ENCODE peak calls at places on chromosomes 1 and 21, in eight cellular contexts. C is Panc1; T is GM20000; R is T-helper 1 cell; Q is astrocyte of the spinal cord; Z is activated CD8-positive, alpha-beta T cell treated with anti-CD3 and anti-CD28 coated beads for 36 hours; E is fibroblast of lung; A is psoas muscle. I is an unnamed sample.

GRCh38 chr21:43188712-43189151 is 19.9 kb downstream of the CRYAA start:
- DNase-seq in T (no peak), C (no peak), Z (no peak), A (peak), E (no peak), R (no peak), Q (no peak), I (no peak)

GRCh38 chr1:56436912-56437403 is 142.4 kb downstream of the PLPP3 start:
- DNase-seq in T (no peak), C (no peak), R (no peak), Z (no peak), Q (no peak), A (no peak), E (no peak), I (no peak)

GRCh38 chr1:9518454-9518998 is 20.7 kb upstream of the SLC25A33 start:
- DNase-seq in T (no peak), Q (no peak), R (no peak), C (no peak), Z (no peak), A (peak), E (no peak), I (no peak)

GRCh38 chr1:99680258-99680657 is 34.3 kb downstream of the PALMD start:
- DNase-seq in R (no peak), C (no peak), Z (no peak), A (no peak), T (no peak), Q (no peak), E (peak), I (peak)

GRCh38 chr1:91781371-91781825 is 104.6 kb downstream of the TGFBR3 start:
- DNase-seq in C (no peak), Z (no peak), A (no peak), Q (peak), R (no peak), T (no peak), E (peak), I (peak)

GRCh38 chr1:6574818-6575217 is 5.0 kb upstream of the ZBTB48 start:
- DNase-seq in R (no peak), Q (no peak), Z (no peak), A (no peak), C (no peak), T (no peak), E (no peak), I (no peak)

GRCh38 chr1:7320661-7321060 is 450.4 kb upstream of the VAMP3 start:
- DNase-seq in Q (no peak), T (no peak), R (no peak), C (no peak), A (no peak), E (no peak), Z (no peak), I (no peak)

GRCh38 chr1:27353629-27354028 is 11.8 kb downstream of the SYTL1 start:
- DNase-seq in R (no peak), E (no peak), Z (no peak), Q (no peak), A (no peak), T (no peak), C (no peak), I (no peak)

GRCh38 chr1:185821612-185822385 is 87.6 kb downstream of the HMCN1 start:
- DNase-seq in A (no peak), C (no peak), Q (no peak), Z (no peak), T (no peak), R (no peak), E (no peak), I (no peak)

GRCh38 chr21:38619865-38620513 is 121.7 kb upstream of the ERG start:
- DNase-seq in R (no peak), Q (no peak), E (no peak), T (no peak), Z (no peak), C (no peak), A (peak), I (peak)

GRCh38 chr1:33712176-33712575 is 151.7 kb upstream of the HMGB4 start:
- DNase-seq in Z (no peak), T (no peak), R (no peak), Q (no peak), A (no peak), C (no peak), E (no peak), I (no peak)

GRCh38 chr1:225765982-225766674 is 11.5 kb upstream of the SRP9 start:
- DNase-seq in R (no peak), C (no peak), E (no peak), T (no peak), Z (no peak), Q (no peak), A (no peak), I (no peak)

GRCh38 chr1:209647212-209647611 is 5.0 kb downstream of the LAMB3 start:
- DNase-seq in A (no peak), Z (no peak), E (no peak), C (no peak), R (no peak), T (no peak), Q (no peak), I (no peak)

GRCh38 chr1:48292706-48293105 is 70.2 kb downstream of the SLC5A9 start:
- DNase-seq in Q (no peak), A (no peak), Z (no peak), T (no peak), E (no peak), C (no peak), R (no peak), I (no peak)

GRCh38 chr1:245393694-245394093 is 238.9 kb downstream of the KIF26B start:
- DNase-seq in Q (no peak), A (no peak), R (no peak), T (no peak), Z (no peak), C (no peak), E (no peak), I (no peak)

GRCh38 chr21:44696572-44696971 is 400 bp upstream of the KRTAP10-12 start:
- DNase-seq in Z (no peak), T (peak), A (no peak), R (no peak), E (no peak), C (no peak), Q (no peak), I (no peak)

GRCh38 chr21:24014381-24014780 is 1592.9 kb downstream of the MRPL39 start:
- DNase-seq in R (no peak), A (no peak), Q (no peak), C (no peak), Z (no peak), E (no peak), T (no peak), I (peak)

GRCh38 chr1:174022976-174023277 is 770 bp upstream of the RC3H1 start:
- DNase-seq in Q (no peak), C (no peak), A (no peak), Z (no peak), E (no peak), R (no peak), T (no peak), I (no peak)

GRCh38 chr1:53807916-53808315 is 30.2 kb downstream of the NDC1 start:
- DNase-seq in E (peak), Z (no peak), C (no peak), T (no peak), Q (peak), R (no peak), A (no peak), I (no peak)

GRCh38 chr1:25875154-25875855 is at the start of gene PAQR7:
- DNase-seq in T (peak), Q (peak), C (no peak), A (peak), Z (peak), E (peak), R (peak), I (peak)

GRCh38 chr21:26177187-26177586 is 6.6 kb upstream of the APP start:
- DNase-seq in Z (no peak), T (no peak), C (no peak), A (no peak), R (no peak), Q (peak), E (no peak), I (peak)

GRCh38 chr1:89780721-89781120 is 40.1 kb upstream of the LRRC8D start:
- DNase-seq in T (peak), E (peak), R (no peak), Q (peak), C (peak), Z (peak), A (no peak), I (peak)

GRCh38 chr1:87820667-87821066 is 492.0 kb downstream of the LMO4 start:
- DNase-seq in A (no peak), E (no peak), Z (no peak), C (no peak), R (no peak), T (no peak), Q (no peak), I (no peak)

GRCh38 chr1:111140680-111140967 is 601 bp downstream of the CEPT1 start:
- DNase-seq in R (no peak), E (peak), Z (no peak), Q (no peak), C (no peak), A (no peak), T (no peak), I (peak)

GRCh38 chr1:62689524-62689923 is 1.3 kb upstream of the DOCK7 start:
- DNase-seq in T (no peak), C (peak), R (no peak), E (peak), Z (no peak), Q (peak), A (no peak), I (peak)

I was measured in cardiac fibroblast.